ENCODE peak calls at places on chromosomes 16 and 17, in five cellular contexts. J is mucosa of descending colon; I is midbrain; A is brain pericyte; Z is stimulated activated CD8-positive, alpha-beta memory T cell treated with anti-CD3 and anti-CD28 coated beads, Interleukin-2, amount 100 ng/mL, for 1 hour. V is an unnamed sample.

GRCh38 chr17:17075037-17075755 is 32.9 kb downstream of the MPRIP start:
- DNase-seq in Z (no peak), A (peak), J (peak), I (no peak), V (no peak)

GRCh38 chr17:79160980-79161621 is 86.5 kb downstream of the ENGASE start:
- DNase-seq in Z (no peak), A (no peak), J (no peak), I (no peak), V (no peak)

GRCh38 chr17:4235372-4236279 is 28.2 kb downstream of the ANKFY1 start:
- DNase-seq in A (no peak), J (no peak), Z (no peak), I (no peak), V (no peak)

GRCh38 chr17:74520790-74521480 is 10.3 kb downstream of the CD300LB start:
- DNase-seq in Z (no peak), I (no peak), A (no peak), J (no peak), V (no peak)

GRCh38 chr17:10314332-10314731 is 58.5 kb downstream of the MYH13 start:
- DNase-seq in J (no peak), A (no peak), I (no peak), Z (no peak), V (no peak)

GRCh38 chr16:8632675-8633182 is 11.2 kb downstream of the METTL22 start:
- DNase-seq in A (no peak), J (no peak), Z (no peak), I (no peak), V (no peak)

GRCh38 chr17:41417576-41418015 is 6.8 kb downstream of the KRT37 start:
- DNase-seq in A (no peak), I (no peak), Z (no peak), J (no peak), V (no peak)

GRCh38 chr17:45776896-45777295 is 7.2 kb upstream of the CRHR1 start:
- DNase-seq in A (no peak), Z (no peak), I (no peak), J (no peak), V (no peak)

GRCh38 chr16:75224683-75225082 is 5.9 kb downstream of the CTRB1 start:
- DNase-seq in I (no peak), A (no peak), J (no peak), Z (no peak), V (no peak)

GRCh38 chr17:27438631-27439030 is 17.6 kb upstream of the KSR1 start:
- DNase-seq in A (no peak), I (no peak), Z (no peak), J (no peak), V (no peak)

GRCh38 chr16:1152123-1152638 is 725 bp upstream of the CACNA1H start:
- DNase-seq in I (no peak), J (no peak), Z (peak), A (no peak), V (no peak)

GRCh38 chr17:48492401-48493298 is 38.2 kb downstream of the HOXB1 start:
- DNase-seq in I (peak), A (no peak), J (peak), Z (peak), V (no peak)

GRCh38 chr17:82793974-82794620 is 42.2 kb downstream of the TBCD start:
- DNase-seq in A (no peak), Z (no peak), J (no peak), I (no peak), V (no peak)

GRCh38 chr17:82051776-82052637 is at the start of the genes GPS1 and RFNG:
- DNase-seq in Z (peak), I (peak), A (no peak), J (peak), V (no peak)

GRCh38 chr17:83161298-83162034 is 82.1 kb downstream of the METRNL start:
- DNase-seq in A (no peak), I (no peak), J (no peak), Z (no peak), V (no peak)

GRCh38 chr17:8643855-8644506 is 13.5 kb upstream of the MYH10 start:
- DNase-seq in I (no peak), J (no peak), A (no peak), Z (no peak), V (no peak)

GRCh38 chr16:21275529-21275928 is 2.6 kb downstream of the CRYM start:
- DNase-seq in I (no peak), Z (no peak), A (no peak), J (no peak), V (no peak)

GRCh38 chr16:89737341-89738071 is 16.2 kb downstream of the ZNF276 start:
- DNase-seq in I (no peak), Z (no peak), J (no peak), A (no peak), V (no peak)

GRCh38 chr16:72946474-72947194 is 101.3 kb downstream of the ZFHX3 start:
- DNase-seq in A (no peak), I (no peak), Z (no peak), J (no peak), V (no peak)

GRCh38 chr17:83173997-83174858 is 94.8 kb downstream of the METRNL start:
- DNase-seq in J (peak), I (no peak), Z (no peak), A (peak), V (no peak)

GRCh38 chr17:14780116-14780515 is 479.2 kb downstream of the HS3ST3B1 start:
- DNase-seq in A (no peak), I (no peak), J (no peak), Z (no peak), V (no peak)

GRCh38 chr16:23924138-23924537 is 88.4 kb downstream of the PRKCB start:
- DNase-seq in A (no peak), Z (no peak), I (no peak), J (no peak), V (no peak)

GRCh38 chr17:2347805-2348685 is 10.7 kb downstream of the SGSM2 start:
- DNase-seq in Z (no peak), J (peak), A (peak), I (peak), V (no peak)

GRCh38 chr16:87625241-87625797 is 23.0 kb downstream of the JPH3 start:
- DNase-seq in Z (no peak), I (no peak), J (no peak), A (no peak), V (no peak)

GRCh38 chr17:42347198-42347597 is 41.0 kb downstream of the STAT3 start:
- DNase-seq in J (no peak), A (no peak), Z (no peak), I (no peak), V (no peak)

V was measured in NCI-H1048.